ENCODE peak calls at places on chromosomes 1 and 21, in eight cellular contexts. Z is activated T-helper 1 cell treated with anti-CD3 and anti-CD28 coated beads, Interleukin-12 subunit alpha, Interleukin-12 subunit beta, Interleukin-2, Interleukin-4 antibody, amounts not matched to agents 30 ng/mL and 10 ng/mL and 1 ng/mL, durations not matched to agents 14 hours and 24 hours and 36 hours; T is ACHN; I is NCI-H1105; Q is Peyer's patch; G is cardiac fibroblast; R is heart right ventricle; F is ovary. P is an unnamed sample.

GRCh38 chr1:235601087-235601486 is 48.5 kb downstream of the GNG4 start:
- DNase-seq in Z (no peak), T (peak), I (no peak), Q (no peak), G (peak), R (no peak), F (no peak), P (no peak)

GRCh38 chr1:179327679-179328078 is 34.1 kb downstream of the SOAT1 start:
- DNase-seq in Z (no peak), T (no peak), I (no peak), Q (no peak), G (no peak), R (no peak), F (no peak), P (no peak)

GRCh38 chr1:35452086-35452485 is 105.1 kb downstream of the KIAA0319L start:
- DNase-seq in Z (no peak), T (no peak), I (no peak), Q (no peak), G (peak), R (peak), F (no peak), P (no peak)

GRCh38 chr1:83761084-83761760 is 237.7 kb downstream of the TTLL7 start:
- DNase-seq in Z (no peak), T (no peak), I (no peak), Q (no peak), G (no peak), R (no peak), F (no peak), P (no peak)

GRCh38 chr1:160996195-160996594 is 24.8 kb downstream of the F11R start:
- DNase-seq in Z (no peak), T (peak), I (no peak), Q (no peak), G (peak), R (no peak), F (no peak), P (no peak)

GRCh38 chr1:20589331-20590312 is 725 bp downstream of the CDA start:
- DNase-seq in Z (no peak), T (no peak), I (no peak), Q (peak), G (peak), R (peak), F (peak), P (no peak)

GRCh38 chr1:150293433-150294253 is at the start of gene MRPS21:
- DNase-seq in Z (peak), T (peak), I (peak), Q (peak), G (peak), R (peak), F (peak), P (peak)

GRCh38 chr1:147897789-147898188 is 4.8 kb upstream of the GJA8 start:
- DNase-seq in Z (no peak), T (no peak), I (no peak), Q (no peak), G (no peak), R (no peak), F (no peak), P (no peak)

GRCh38 chr21:27476696-27477095 is 509.8 kb upstream of the ADAMTS5 start:
- DNase-seq in Z (no peak), T (no peak), I (no peak), Q (no peak), G (peak), R (no peak), F (peak), P (no peak)

GRCh38 chr1:30795026-30795425 is 37.5 kb upstream of the LAPTM5 start:
- DNase-seq in Z (no peak), T (no peak), I (no peak), Q (no peak), G (no peak), R (no peak), F (no peak), P (no peak)

GRCh38 chr1:38500352-38500751 is 359.2 kb downstream of the RRAGC start:
- DNase-seq in Z (no peak), T (peak), I (no peak), Q (no peak), G (no peak), R (no peak), F (no peak), P (no peak)

GRCh38 chr1:90717665-90718410 is 736 bp upstream of the BARHL2 start:
- DNase-seq in Z (no peak), T (no peak), I (no peak), Q (peak), G (no peak), R (no peak), F (no peak), P (no peak)

GRCh38 chr21:35149698-35150097 is 100.6 kb upstream of the RUNX1 start:
- DNase-seq in Z (no peak), T (no peak), I (no peak), Q (no peak), G (peak), R (no peak), F (no peak), P (no peak)

GRCh38 chr1:117567435-117567834 is 38.4 kb upstream of the TENT5C start:
- DNase-seq in Z (no peak), T (no peak), I (no peak), Q (no peak), G (no peak), R (no peak), F (no peak), P (no peak)

GRCh38 chr21:24260751-24261150 is 1346.5 kb downstream of the MRPL39 start:
- DNase-seq in Z (no peak), T (no peak), I (no peak), Q (no peak), G (no peak), R (no peak), F (no peak), P (no peak)

GRCh38 chr1:43540653-43541071 is 10.0 kb downstream of the PTPRF start:
- DNase-seq in Z (no peak), T (no peak), I (no peak), Q (peak), G (no peak), R (no peak), F (peak), P (no peak)

GRCh38 chr1:44670751-44671640 is 3.3 kb downstream of the TMEM53 start:
- DNase-seq in Z (no peak), T (no peak), I (no peak), Q (no peak), G (no peak), R (no peak), F (no peak), P (no peak)

GRCh38 chr1:7236844-7237515 is 451.7 kb downstream of the CAMTA1 start:
- DNase-seq in Z (no peak), T (no peak), I (no peak), Q (no peak), G (no peak), R (no peak), F (no peak), P (no peak)

GRCh38 chr1:228337031-228337564 is 69.5 kb downstream of the TRIM11 start:
- DNase-seq in Z (no peak), T (no peak), I (no peak), Q (no peak), G (no peak), R (no peak), F (peak), P (no peak)

GRCh38 chr1:36157115-36157903 is 1.3 kb downstream of the MAP7D1 start:
- DNase-seq in Z (no peak), T (no peak), I (no peak), Q (no peak), G (no peak), R (no peak), F (no peak), P (no peak)

GRCh38 chr1:92051948-92052347 is 22.2 kb downstream of the EPHX4 start:
- DNase-seq in Z (no peak), T (no peak), I (no peak), Q (no peak), G (no peak), R (no peak), F (no peak), P (no peak)

GRCh38 chr21:42669069-42669468 is 15.6 kb downstream of the PDE9A start:
- DNase-seq in Z (no peak), T (no peak), I (no peak), Q (no peak), G (peak), R (no peak), F (peak), P (no peak)

GRCh38 chr21:36541721-36542139 is 61.8 kb upstream of the CLDN14 start:
- DNase-seq in Z (no peak), T (no peak), I (no peak), Q (no peak), G (no peak), R (no peak), F (no peak), P (no peak)

GRCh38 chr1:205484985-205485967 is 19.2 kb upstream of the CDK18 start:
- DNase-seq in Z (peak), T (peak), I (peak), Q (peak), G (peak), R (peak), F (peak), P (peak)

GRCh38 chr1:230169454-230170152 is 102.6 kb downstream of the GALNT2 start:
- DNase-seq in Z (no peak), T (peak), I (no peak), Q (no peak), G (no peak), R (no peak), F (no peak), P (no peak)

GRCh38 chr1:92485374-92486250 is 1.1 kb downstream of the GFI1 start:
- DNase-seq in Z (peak), T (peak), I (peak), Q (peak), G (peak), R (no peak), F (no peak), P (peak)

GRCh38 chr1:156436319-156437043 is 64.1 kb downstream of the MEF2D start:
- DNase-seq in Z (no peak), T (no peak), I (peak), Q (no peak), G (no peak), R (no peak), F (no peak), P (no peak)

GRCh38 chr1:203095061-203095690 is 9.4 kb upstream of the MYOG start:
- DNase-seq in Z (no peak), T (no peak), I (no peak), Q (no peak), G (no peak), R (no peak), F (no peak), P (no peak)